ENCODE peak calls at places on chromosome 1, in seven cellular contexts. S, L, A, I, N, M and X are unnamed samples.

GRCh38 chr1:166903232-166903631 is 27.2 kb upstream of the TADA1 start:
- DNase-seq in S (no peak), L (no peak), A (no peak), I (no peak), N (no peak), M (no peak), X (no peak)

GRCh38 chr1:55331355-55331754 is 116.2 kb upstream of the USP24 start:
- DNase-seq in S (no peak), L (no peak), A (no peak), I (no peak), N (no peak), M (no peak), X (no peak)

GRCh38 chr1:201653238-201653637 is 114.3 kb downstream of the NAV1 start:
- DNase-seq in S (no peak), L (no peak), A (no peak), I (no peak), N (no peak), M (no peak), X (no peak)

GRCh38 chr1:223188618-223189356 is 45.7 kb upstream of the TLR5 start:
- DNase-seq in S (no peak), L (no peak), A (no peak), I (no peak), N (no peak), M (no peak), X (no peak)

GRCh38 chr1:193747579-193747978 is 561.2 kb upstream of the B3GALT2 start:
- DNase-seq in S (no peak), L (no peak), A (no peak), I (no peak), N (no peak), M (no peak), X (no peak)

GRCh38 chr1:219172821-219173220 is 857 bp upstream of the LYPLAL1 start:
- DNase-seq in S (no peak), L (no peak), A (no peak), I (no peak), N (no peak), M (no peak), X (no peak)

GRCh38 chr1:3465935-3466321 is 11.5 kb downstream of the ARHGEF16 start:
- DNase-seq in S (no peak), L (no peak), A (no peak), I (no peak), N (no peak), M (no peak), X (no peak)

GRCh38 chr1:223199094-223199647 is 56.1 kb upstream of the TLR5 start:
- DNase-seq in S (peak; percentile 22), L (no peak), A (no peak), I (no peak), N (no peak), M (no peak), X (no peak)

GRCh38 chr1:232481091-232481490 is 148.8 kb downstream of the SIPA1L2 start:
- DNase-seq in S (no peak), L (no peak), A (no peak), I (no peak), N (no peak), M (no peak), X (no peak)

GRCh38 chr1:110675060-110675791 is 486 bp upstream of the KCNA3 start:
- DNase-seq in S (no peak), L (no peak), A (no peak), I (no peak), N (peak; percentile 21), M (no peak), X (peak; percentile 78)
- H3K4me3 ChIP-seq in S (peak overlapping the region; percentile 49), L (peak overlapping the region; percentile 50), A (no peak overlapping the region), I (peak overlapping the region; percentile 50), N (peak overlapping the region; percentile 46), M (peak overlapping the region; percentile 67), X (peak overlapping the region; percentile 37)

GRCh38 chr1:28800324-28800723 is 11.6 kb upstream of the OPRD1 start:
- DNase-seq in S (no peak), L (no peak), A (no peak), I (no peak), N (no peak), M (no peak), X (no peak)

GRCh38 chr1:28801461-28801860 is 10.5 kb upstream of the OPRD1 start:
- DNase-seq in S (no peak), L (no peak), A (no peak), I (no peak), N (no peak), M (no peak), X (no peak)

GRCh38 chr1:28792644-28793121 is 19.3 kb upstream of the OPRD1 start:
- DNase-seq in S (no peak), L (no peak), A (no peak), I (no peak), N (no peak), M (no peak), X (no peak)

GRCh38 chr1:28796321-28797213 is 15.4 kb upstream of the OPRD1 start:
- DNase-seq in S (no peak), L (no peak), A (no peak), I (no peak), N (no peak), M (no peak), X (no peak)
- TF ChIP-seq CTCF in S (no peak), L (no peak), A (no peak), I (no peak), N (no peak), M (no peak), X (no peak)

DNA sequence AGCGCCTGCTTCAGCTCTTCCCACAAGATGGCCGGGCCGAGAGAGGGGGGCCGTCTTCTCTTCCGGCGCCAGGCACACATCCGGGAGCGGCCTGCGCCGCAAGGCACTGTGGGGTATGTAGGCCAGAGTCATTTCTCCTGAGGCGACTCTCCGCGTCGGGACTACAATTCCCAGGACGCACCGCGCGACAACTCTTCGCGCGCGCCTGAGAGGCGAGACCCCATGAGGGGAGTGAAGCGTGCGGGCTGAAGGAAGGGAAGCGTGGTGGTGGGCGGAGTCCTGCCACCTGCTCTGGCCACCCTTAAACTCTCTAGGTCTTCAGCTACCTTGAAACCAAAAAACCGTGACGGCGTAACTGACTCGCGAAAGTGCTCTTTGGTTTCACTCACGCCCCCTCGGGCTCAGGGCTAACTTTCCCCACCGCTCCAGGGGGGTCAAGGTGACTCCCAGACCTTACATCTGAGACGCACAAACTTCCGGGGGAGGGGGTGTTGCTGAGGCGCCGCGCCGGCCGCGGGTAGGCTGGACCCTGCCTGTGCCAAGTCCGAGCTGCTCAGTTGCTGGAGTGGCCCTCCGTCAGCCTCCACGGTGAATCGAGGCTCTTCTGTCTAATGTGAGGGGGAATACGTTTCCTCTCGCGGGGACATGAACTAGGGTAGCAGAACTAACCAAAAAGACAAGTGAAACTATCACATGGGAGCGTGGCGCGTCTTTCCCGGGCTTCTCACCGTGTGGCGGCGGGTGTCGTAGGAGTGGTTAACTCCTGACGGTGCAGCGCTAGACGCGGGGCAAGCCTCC is at the start of gene SERBP1:
- DNase-seq in S (peak; percentile 97), L (peak; percentile 96), A (peak; percentile 99), I (peak; percentile 97), N (peak; percentile 96), M (peak; percentile 96), X (peak; percentile 99)
- TF ChIP-seq POLR2A in S (peak; percentile 95), L (peak; percentile 15), A (no peak), I (peak; percentile 86), N (peak; percentile 82), M (peak; percentile 59), X (peak; percentile 32)

GRCh38 chr1:200206340-200206739 is 178.8 kb downstream of the NR5A2 start:
- DNase-seq in S (no peak), L (no peak), A (no peak), I (no peak), N (no peak), M (no peak), X (no peak)
- H3K4me3 ChIP-seq in S (no peak overlapping the region), L (no peak overlapping the region), A (no peak overlapping the region), I (no peak overlapping the region), N (no peak overlapping the region), M (no peak overlapping the region), X (no peak overlapping the region)

DNA sequence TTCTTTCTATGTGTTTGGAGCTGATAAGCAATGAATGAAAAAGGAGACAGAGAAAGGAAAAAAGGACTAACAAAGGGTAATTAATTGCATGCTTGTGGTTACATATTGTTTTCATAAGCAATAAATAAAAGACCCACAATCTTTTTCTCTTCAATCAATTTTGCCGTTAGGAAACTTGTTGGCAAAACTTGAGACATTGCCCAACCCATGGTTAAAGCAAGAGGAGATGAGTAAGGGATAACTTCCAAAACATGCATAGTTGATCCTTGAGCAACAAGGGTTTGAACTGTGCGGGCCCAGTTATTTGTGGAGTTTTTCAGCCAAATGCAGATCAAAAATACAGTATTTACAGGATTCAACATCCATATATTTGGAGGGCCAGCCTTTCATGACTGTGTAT is 572.4 kb downstream of the AMY1C start:
- DNase-seq in S (no peak), L (no peak), A (no peak), I (no peak), N (no peak), M (no peak), X (no peak)
- TF ChIP-seq CTCF in S (no peak), L (no peak), A (no peak), I (no peak), N (no peak), M (no peak), X (no peak)

GRCh38 chr1:38859561-38860463 is at the start of gene RRAGC:
- DNase-seq in S (peak; percentile 100), L (peak; percentile 100), A (peak; percentile 97), I (peak; percentile 99), N (peak; percentile 100), M (peak; percentile 100), X (peak; percentile 100)
- TF ChIP-seq POLR2A in S (peak; percentile 94), L (no peak), A (peak; percentile 57), I (peak; percentile 64), N (peak; percentile 12), M (peak; percentile 20), X (no peak)

GRCh38 chr1:117047271-117047670 is 12.9 kb upstream of the TTF2 start:
- DNase-seq in S (no peak), L (no peak), A (no peak), I (no peak), N (no peak), M (no peak), X (no peak)

GRCh38 chr1:117051224-117052064 is 8.7 kb upstream of the TTF2 start:
- DNase-seq in S (no peak), L (peak; percentile 56), A (peak; percentile 32), I (no peak), N (no peak), M (peak; percentile 54), X (peak; percentile 55)

GRCh38 chr1:117046781-117047180 is 13.3 kb upstream of the TTF2 start:
- DNase-seq in S (no peak), L (no peak), A (no peak), I (no peak), N (no peak), M (no peak), X (no peak)

GRCh38 chr1:117048431-117049133 is 11.5 kb upstream of the TTF2 start:
- DNase-seq in S (no peak), L (no peak), A (no peak), I (no peak), N (no peak), M (no peak), X (no peak)

GRCh38 chr1:117049857-117050256 is 10.3 kb upstream of the TTF2 start:
- DNase-seq in S (no peak), L (no peak), A (no peak), I (no peak), N (no peak), M (no peak), X (no peak)
- H3K4me3 ChIP-seq in S (no peak overlapping the region), L (no peak overlapping the region), A (no peak overlapping the region), I (no peak overlapping the region), N (no peak overlapping the region), M (no peak overlapping the region), X (no peak overlapping the region)

DNA sequence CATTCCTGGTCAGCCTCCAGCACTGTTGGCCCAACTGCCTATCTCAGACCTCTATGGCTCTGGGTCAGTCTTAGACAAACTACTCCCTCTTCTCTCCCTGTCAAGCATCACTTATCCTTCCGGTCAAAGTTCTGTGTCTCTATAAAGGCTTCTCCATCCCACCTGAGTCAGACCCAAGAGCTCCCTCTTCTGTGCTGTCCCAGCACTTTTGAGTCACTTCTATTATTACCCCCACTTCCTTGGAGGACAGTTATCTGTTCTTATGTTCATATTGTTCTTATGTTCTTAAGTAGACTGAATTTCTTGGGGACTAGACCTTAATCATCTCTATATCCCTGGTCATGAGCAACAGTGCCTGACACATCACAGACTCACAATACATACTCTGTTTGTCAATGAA is 29.2 kb upstream of the IL10 start:
- DNase-seq in S (no peak), L (no peak), A (no peak), I (no peak), N (no peak), M (no peak), X (no peak)
- TF ChIP-seq CTCF in S (no peak), L (no peak), A (no peak), I (no peak), N (no peak), M (no peak), X (no peak)